ENCODE peak calls at places on chromosomes 13 and 19, in seven cellular contexts. H is activated T-cell treated with anti-CD3 and anti-CD28 coated beads, Interleukin-2, amount 50 U/mL, for 1 hour; Y is AG10803; P is astrocyte of the spinal cord; C is WTC11; X is T-helper 1 cell; E is posterior vena cava. J is an unnamed sample.

GRCh38 chr13:51726446-51727185 is 77.3 kb downstream of the DHRS12 start:
- DNase-seq in H (no peak), Y (peak), P (peak), C (no peak), X (no peak), E (no peak), J (no peak)

GRCh38 chr13:76016799-76017198 is 380.7 kb downstream of the LMO7 start:
- DNase-seq in H (no peak), Y (peak), P (peak), C (peak), X (no peak), E (no peak), J (peak)

GRCh38 chr19:48746738-48747575 is at the start of gene IZUMO1:
- DNase-seq in H (peak), Y (peak), P (peak), C (peak), X (peak), E (peak), J (peak)

GRCh38 chr13:95288899-95289500 is 12.3 kb downstream of the ABCC4 start:
- DNase-seq in H (no peak), Y (no peak), P (no peak), C (no peak), X (no peak), E (no peak), J (no peak)

GRCh38 chr19:37505958-37506386 is 767 bp upstream of the ZNF793 start:
- DNase-seq in H (no peak), Y (no peak), P (no peak), C (peak), X (no peak), E (no peak), J (peak)

GRCh38 chr19:45448887-45449299 is 18.9 kb upstream of the FOSB start:
- DNase-seq in H (no peak), Y (peak), P (peak), C (no peak), X (no peak), E (no peak), J (no peak)

GRCh38 chr19:51123381-51124186 is 1.1 kb upstream of the SIGLEC9 start:
- DNase-seq in H (peak), Y (no peak), P (no peak), C (no peak), X (no peak), E (peak), J (no peak)

GRCh38 chr19:50230379-50231351 is 27.2 kb downstream of the MYH14 start:
- DNase-seq in H (no peak), Y (no peak), P (no peak), C (peak), X (no peak), E (no peak), J (peak)

GRCh38 chr19:40465781-40466218 is 255 bp upstream of the BLVRB start:
- DNase-seq in H (peak), Y (peak), P (peak), C (peak), X (peak), E (peak), J (peak)

GRCh38 chr19:2266183-2266993 is 10.2 kb upstream of the JSRP1 start:
- DNase-seq in H (no peak), Y (peak), P (peak), C (peak), X (no peak), E (peak), J (no peak)

GRCh38 chr19:1856345-1856697 is 7.1 kb downstream of the KLF16 start:
- DNase-seq in H (no peak), Y (no peak), P (no peak), C (no peak), X (no peak), E (no peak), J (no peak)

GRCh38 chr13:114063545-114064515 is 68.6 kb downstream of the RASA3 start:
- DNase-seq in H (no peak), Y (peak), P (peak), C (no peak), X (no peak), E (peak), J (no peak)

GRCh38 chr19:14112809-14113385 is 4.7 kb downstream of the PRKACA start:
- DNase-seq in H (no peak), Y (no peak), P (no peak), C (no peak), X (no peak), E (no peak), J (peak)

GRCh38 chr19:18143902-18144301 is 9.1 kb upstream of the PIK3R2 start:
- DNase-seq in H (no peak), Y (no peak), P (no peak), C (no peak), X (no peak), E (no peak), J (no peak)

GRCh38 chr19:16896913-16897571 is 8.2 kb downstream of the F2RL3 start:
- DNase-seq in H (peak), Y (peak), P (peak), C (peak), X (peak), E (peak), J (peak)

GRCh38 chr13:48402325-48402962 is 10.5 kb downstream of the LPAR6 start:
- DNase-seq in H (no peak), Y (no peak), P (no peak), C (no peak), X (no peak), E (no peak), J (no peak)

GRCh38 chr13:40933508-40933907 is 85.6 kb downstream of the ELF1 start:
- DNase-seq in H (no peak), Y (no peak), P (no peak), C (no peak), X (no peak), E (no peak), J (no peak)

GRCh38 chr19:33125929-33126388 is 6.0 kb upstream of the WDR88 start:
- DNase-seq in H (peak), Y (peak), P (peak), C (peak), X (peak), E (no peak), J (peak)

GRCh38 chr19:54312436-54313362 is at the start of gene LILRA5:
- DNase-seq in H (no peak), Y (no peak), P (no peak), C (no peak), X (no peak), E (peak), J (no peak)

GRCh38 chr13:24381539-24382265 is 72.3 kb downstream of the C1QTNF9 start:
- DNase-seq in H (no peak), Y (peak), P (peak), C (no peak), X (no peak), E (no peak), J (peak)

GRCh38 chr19:1109032-1109541 is 5.3 kb downstream of the GPX4 start:
- DNase-seq in H (no peak), Y (no peak), P (no peak), C (no peak), X (no peak), E (peak), J (no peak)

GRCh38 chr19:39847525-39847924 is 1.3 kb upstream of the FBL start:
- DNase-seq in H (no peak), Y (no peak), P (no peak), C (no peak), X (no peak), E (no peak), J (no peak)

GRCh38 chr19:43809762-43810696 is 7.8 kb upstream of the LYPD5 start:
- DNase-seq in H (no peak), Y (peak), P (peak), C (no peak), X (no peak), E (no peak), J (peak)

GRCh38 chr19:55529636-55530230 is 7.2 kb downstream of the SBK2 start:
- DNase-seq in H (no peak), Y (no peak), P (no peak), C (no peak), X (no peak), E (no peak), J (no peak)

GRCh38 chr13:75180805-75181455 is 301.0 kb downstream of the TBC1D4 start:
- DNase-seq in H (no peak), Y (peak), P (peak), C (no peak), X (no peak), E (no peak), J (no peak)